ENCODE peak calls at places on chromosomes 3 and 15, in eight cellular contexts. One of them, this sample, is unnamed.
A peak's percentile ranks its signal among the peaks of the same experiment; 100 is the strongest.

GRCh38 chr15:75008249-75009017 is 13.1 kb downstream of the SCAMP5 start:
- DNase-seq in pancreas: no peak
- DNase-seq in RWPE2: no peak
- DNase-seq in cardiac muscle cell: no peak
- DNase-seq in AG04450: no peak
- DNase-seq in testis: no peak
- DNase-seq in uterus: no peak
- DNase-seq in heart left ventricle: no peak
- DNase-seq in this sample: no peak

GRCh38 chr3:59641169-59641914 is 591.5 kb upstream of the CFAP20DC start:
- DNase-seq in pancreas: peak; percentile 21
- DNase-seq in RWPE2: no peak
- DNase-seq in cardiac muscle cell: no peak
- DNase-seq in AG04450: no peak
- DNase-seq in testis: peak; percentile 59
- DNase-seq in uterus: no peak
- DNase-seq in heart left ventricle: peak; percentile 59
- DNase-seq in this sample: no peak

GRCh38 chr3:159765860-159766294 is 222.8 kb upstream of the IL12A start:
- DNase-seq in pancreas: no peak
- DNase-seq in RWPE2: no peak
- DNase-seq in cardiac muscle cell: peak; percentile 65
- DNase-seq in AG04450: no peak
- DNase-seq in testis: no peak
- DNase-seq in uterus: peak; percentile 69
- DNase-seq in heart left ventricle: peak; percentile 29
- DNase-seq in this sample: no peak

GRCh38 chr15:54776410-54776809 is 420.3 kb downstream of the RSL24D1 start:
- DNase-seq in pancreas: no peak
- DNase-seq in RWPE2: no peak
- DNase-seq in cardiac muscle cell: no peak
- DNase-seq in AG04450: no peak
- DNase-seq in testis: no peak
- DNase-seq in uterus: no peak
- DNase-seq in heart left ventricle: no peak
- DNase-seq in this sample: no peak

GRCh38 chr15:66253643-66254363 is at the start of gene MEGF11:
- DNase-seq in pancreas: peak; percentile 13
- DNase-seq in RWPE2: no peak
- DNase-seq in cardiac muscle cell: peak; percentile 57
- DNase-seq in AG04450: no peak
- DNase-seq in testis: peak; percentile 26
- DNase-seq in uterus: no peak
- DNase-seq in heart left ventricle: no peak
- DNase-seq in this sample: peak; percentile 28

GRCh38 chr3:79906106-79906505 is 138.3 kb upstream of the ROBO1 start:
- DNase-seq in pancreas: no peak
- DNase-seq in RWPE2: no peak
- DNase-seq in cardiac muscle cell: no peak
- DNase-seq in AG04450: no peak
- DNase-seq in testis: no peak
- DNase-seq in uterus: no peak
- DNase-seq in heart left ventricle: no peak
- DNase-seq in this sample: no peak

GRCh38 chr15:79339588-79340314 is 28.8 kb downstream of the TMED3 start:
- DNase-seq in pancreas: no peak
- DNase-seq in RWPE2: no peak
- DNase-seq in cardiac muscle cell: peak; percentile 53
- DNase-seq in AG04450: peak; percentile 10
- DNase-seq in testis: peak; percentile 32
- DNase-seq in uterus: no peak
- DNase-seq in heart left ventricle: no peak
- DNase-seq in this sample: peak; percentile 16

GRCh38 chr15:73740152-73741048 is 12.8 kb downstream of the INSYN1 start:
- DNase-seq in pancreas: no peak
- DNase-seq in RWPE2: no peak
- DNase-seq in cardiac muscle cell: no peak
- DNase-seq in AG04450: no peak
- DNase-seq in testis: no peak
- DNase-seq in uterus: no peak
- DNase-seq in heart left ventricle: no peak
- DNase-seq in this sample: no peak

GRCh38 chr15:65558336-65558735 is 28.1 kb downstream of the HACD3 start:
- DNase-seq in pancreas: no peak
- DNase-seq in RWPE2: no peak
- DNase-seq in cardiac muscle cell: no peak
- DNase-seq in AG04450: peak; percentile 39
- DNase-seq in testis: no peak
- DNase-seq in uterus: no peak
- DNase-seq in heart left ventricle: no peak
- DNase-seq in this sample: no peak

GRCh38 chr15:61367953-61368352 is 138.9 kb upstream of the RORA start:
- DNase-seq in pancreas: no peak
- DNase-seq in RWPE2: no peak
- DNase-seq in cardiac muscle cell: no peak
- DNase-seq in AG04450: no peak
- DNase-seq in testis: no peak
- DNase-seq in uterus: no peak
- DNase-seq in heart left ventricle: no peak
- DNase-seq in this sample: no peak

GRCh38 chr3:112740800-112741199 is 99.9 kb upstream of the CCDC80 start:
- DNase-seq in pancreas: no peak
- DNase-seq in RWPE2: no peak
- DNase-seq in cardiac muscle cell: no peak
- DNase-seq in AG04450: no peak
- DNase-seq in testis: no peak
- DNase-seq in uterus: no peak
- DNase-seq in heart left ventricle: no peak
- DNase-seq in this sample: no peak

GRCh38 chr15:52008326-52008697 is 10.7 kb upstream of the MAPK6 start:
- DNase-seq in pancreas: no peak
- DNase-seq in RWPE2: no peak
- DNase-seq in cardiac muscle cell: no peak
- DNase-seq in AG04450: no peak
- DNase-seq in testis: no peak
- DNase-seq in uterus: no peak
- DNase-seq in heart left ventricle: no peak
- DNase-seq in this sample: no peak

GRCh38 chr15:48719668-48720067 is 74.2 kb upstream of the FBN1 start:
- DNase-seq in pancreas: no peak
- DNase-seq in RWPE2: no peak
- DNase-seq in cardiac muscle cell: no peak
- DNase-seq in AG04450: no peak
- DNase-seq in testis: no peak
- DNase-seq in uterus: no peak
- DNase-seq in heart left ventricle: no peak
- DNase-seq in this sample: no peak

GRCh38 chr3:133230191-133230590 is 169.7 kb upstream of the BFSP2 start:
- DNase-seq in pancreas: peak; percentile 3
- DNase-seq in RWPE2: no peak
- DNase-seq in cardiac muscle cell: no peak
- DNase-seq in AG04450: no peak
- DNase-seq in testis: no peak
- DNase-seq in uterus: no peak
- DNase-seq in heart left ventricle: no peak
- DNase-seq in this sample: no peak

GRCh38 chr3:119937229-119937628 is 155.3 kb downstream of the NR1I2 start:
- DNase-seq in pancreas: no peak
- DNase-seq in RWPE2: no peak
- DNase-seq in cardiac muscle cell: no peak
- DNase-seq in AG04450: no peak
- DNase-seq in testis: no peak
- DNase-seq in uterus: no peak
- DNase-seq in heart left ventricle: no peak
- DNase-seq in this sample: no peak

GRCh38 chr3:149340310-149340933 is 7.0 kb upstream of the TM4SF18 start:
- DNase-seq in pancreas: peak; percentile 66
- DNase-seq in RWPE2: no peak
- DNase-seq in cardiac muscle cell: no peak
- DNase-seq in AG04450: no peak
- DNase-seq in testis: peak; percentile 35
- DNase-seq in uterus: no peak
- DNase-seq in heart left ventricle: peak; percentile 24
- DNase-seq in this sample: no peak

GRCh38 chr3:162441716-162442115 is 945.1 kb downstream of the OTOL1 start:
- DNase-seq in pancreas: no peak
- DNase-seq in RWPE2: no peak
- DNase-seq in cardiac muscle cell: no peak
- DNase-seq in AG04450: no peak
- DNase-seq in testis: no peak
- DNase-seq in uterus: no peak
- DNase-seq in heart left ventricle: no peak
- DNase-seq in this sample: no peak

GRCh38 chr3:145272684-145273083 is 888.3 kb downstream of the PLOD2 start:
- DNase-seq in pancreas: no peak
- DNase-seq in RWPE2: no peak
- DNase-seq in cardiac muscle cell: no peak
- DNase-seq in AG04450: no peak
- DNase-seq in testis: peak; percentile 34
- DNase-seq in uterus: no peak
- DNase-seq in heart left ventricle: no peak
- DNase-seq in this sample: no peak

GRCh38 chr15:93071469-93071891 is 17.5 kb downstream of the RGMA start:
- DNase-seq in pancreas: no peak
- DNase-seq in RWPE2: no peak
- DNase-seq in cardiac muscle cell: peak; percentile 26
- DNase-seq in AG04450: no peak
- DNase-seq in testis: no peak
- DNase-seq in uterus: no peak
- DNase-seq in heart left ventricle: no peak
- DNase-seq in this sample: no peak

GRCh38 chr3:49411550-49411967 is 217 bp downstream of the RHOA start:
- DNase-seq in pancreas: peak; percentile 52
- DNase-seq in RWPE2: no peak
- DNase-seq in cardiac muscle cell: no peak
- DNase-seq in AG04450: no peak
- DNase-seq in testis: peak; percentile 46
- DNase-seq in uterus: peak; percentile 41
- DNase-seq in heart left ventricle: peak; percentile 70
- DNase-seq in this sample: peak; percentile 33

GRCh38 chr15:90154861-90155626 is 46.1 kb upstream of the SEMA4B start:
- DNase-seq in pancreas: peak; percentile 84
- DNase-seq in RWPE2: no peak
- DNase-seq in cardiac muscle cell: no peak
- DNase-seq in AG04450: peak; percentile 84
- DNase-seq in testis: no peak
- DNase-seq in uterus: no peak
- DNase-seq in heart left ventricle: no peak
- DNase-seq in this sample: no peak

GRCh38 chr3:173548261-173548660 is 150.7 kb downstream of the NLGN1 start:
- DNase-seq in pancreas: no peak
- DNase-seq in RWPE2: no peak
- DNase-seq in cardiac muscle cell: no peak
- DNase-seq in AG04450: no peak
- DNase-seq in testis: no peak
- DNase-seq in uterus: no peak
- DNase-seq in heart left ventricle: no peak
- DNase-seq in this sample: no peak

GRCh38 chr3:188947401-188947982 is 224.3 kb upstream of the TPRG1 start:
- DNase-seq in pancreas: peak; percentile 87
- DNase-seq in RWPE2: peak; percentile 93
- DNase-seq in cardiac muscle cell: peak; percentile 94
- DNase-seq in AG04450: no peak
- DNase-seq in testis: peak; percentile 93
- DNase-seq in uterus: peak; percentile 91
- DNase-seq in heart left ventricle: peak; percentile 92
- DNase-seq in this sample: peak; percentile 82

DNA sequence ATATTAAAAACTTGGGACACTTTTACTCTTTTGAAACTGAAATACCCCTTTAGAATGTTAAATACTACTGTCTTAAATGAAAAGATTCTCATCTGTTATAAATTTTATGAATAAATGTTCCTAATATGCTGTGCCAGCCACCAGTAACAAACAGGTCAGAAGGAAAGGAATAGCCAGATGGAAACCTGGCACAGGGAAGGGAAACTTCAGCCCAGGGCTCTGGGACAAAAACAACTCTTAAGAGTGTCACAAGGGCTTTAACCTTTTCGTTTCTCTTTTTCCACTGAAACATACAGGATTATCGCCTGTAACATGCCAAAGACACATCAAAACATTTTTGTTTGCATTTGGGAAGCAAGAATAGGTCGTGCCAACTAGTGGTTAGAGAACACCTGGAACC is 109.0 kb upstream of the NEDD4 start:
- DNase-seq in pancreas: no peak
- DNase-seq in RWPE2: no peak
- DNase-seq in cardiac muscle cell: no peak
- DNase-seq in AG04450: no peak
- DNase-seq in testis: no peak
- DNase-seq in uterus: no peak
- DNase-seq in heart left ventricle: no peak
- DNase-seq in this sample: no peak
- H3K27ac ChIP-seq in pancreas: no peak overlapping the region
- H3K27ac ChIP-seq in RWPE2: no peak overlapping the region
- H3K27ac ChIP-seq in cardiac muscle cell: no peak overlapping the region
- H3K27ac ChIP-seq in AG04450: no peak overlapping the region
- H3K27ac ChIP-seq in testis: no peak overlapping the region
- H3K27ac ChIP-seq in uterus: no peak overlapping the region
- H3K27ac ChIP-seq in heart left ventricle: peak overlapping the region; percentile 60
- H3K27ac ChIP-seq in this sample: no peak overlapping the region

DNA sequence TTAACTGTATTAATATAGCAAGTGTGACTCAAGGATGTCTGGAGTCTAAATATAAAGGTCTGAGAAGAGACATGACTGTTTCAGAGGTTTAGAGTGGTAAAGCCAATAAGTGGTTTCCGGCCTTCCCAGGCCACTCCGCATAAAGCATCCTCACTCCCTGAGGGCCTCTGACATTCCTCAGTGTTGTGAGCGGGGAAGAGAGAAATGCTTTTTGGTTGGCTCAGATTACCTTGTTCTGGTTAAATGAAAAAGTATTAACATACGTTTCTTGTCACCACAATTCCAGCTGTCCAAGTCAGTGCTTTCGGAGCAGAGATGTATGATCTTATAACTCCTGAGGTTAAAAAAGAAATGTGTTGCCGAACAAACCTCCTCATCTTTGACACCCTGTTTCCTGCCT is 103.8 kb downstream of the RBMS3 start:
- DNase-seq in pancreas: no peak
- DNase-seq in RWPE2: no peak
- DNase-seq in cardiac muscle cell: peak; percentile 34
- DNase-seq in AG04450: no peak
- DNase-seq in testis: no peak
- DNase-seq in uterus: no peak
- DNase-seq in heart left ventricle: peak; percentile 36
- DNase-seq in this sample: no peak
- H3K4me3 ChIP-seq in pancreas: no peak overlapping the region
- H3K4me3 ChIP-seq in RWPE2: no peak overlapping the region
- H3K4me3 ChIP-seq in cardiac muscle cell: no peak overlapping the region
- H3K4me3 ChIP-seq in AG04450: no peak overlapping the region
- H3K4me3 ChIP-seq in testis: no peak overlapping the region
- H3K4me3 ChIP-seq in uterus: no peak overlapping the region
- H3K4me3 ChIP-seq in heart left ventricle: no peak overlapping the region
- H3K4me3 ChIP-seq in this sample: no peak overlapping the region

GRCh38 chr3:122975924-122976293 is 51.7 kb downstream of the SEMA5B start:
- DNase-seq in pancreas: no peak
- DNase-seq in RWPE2: no peak
- DNase-seq in cardiac muscle cell: no peak
- DNase-seq in AG04450: no peak
- DNase-seq in testis: no peak
- DNase-seq in uterus: no peak
- DNase-seq in heart left ventricle: no peak
- DNase-seq in this sample: no peak
- H3K27ac ChIP-seq in pancreas: no peak overlapping the region
- H3K27ac ChIP-seq in RWPE2: no peak overlapping the region
- H3K27ac ChIP-seq in cardiac muscle cell: no peak overlapping the region
- H3K27ac ChIP-seq in AG04450: no peak overlapping the region
- H3K27ac ChIP-seq in testis: no peak overlapping the region
- H3K27ac ChIP-seq in uterus: peak overlapping the region; percentile 78
- H3K27ac ChIP-seq in heart left ventricle: peak overlapping the region; percentile 88
- H3K27ac ChIP-seq in this sample: peak overlapping the region; percentile 83

GRCh38 chr3:32401141-32401540 is 9.5 kb downstream of the CMTM7 start:
- DNase-seq in pancreas: no peak
- DNase-seq in RWPE2: no peak
- DNase-seq in cardiac muscle cell: no peak
- DNase-seq in AG04450: no peak
- DNase-seq in testis: no peak
- DNase-seq in uterus: no peak
- DNase-seq in heart left ventricle: no peak
- DNase-seq in this sample: no peak
- H3K4me3 ChIP-seq in pancreas: peak overlapping the region; percentile 20
- H3K4me3 ChIP-seq in RWPE2: peak overlapping the region; percentile 13
- H3K4me3 ChIP-seq in cardiac muscle cell: peak overlapping the region; percentile 8
- H3K4me3 ChIP-seq in AG04450: peak overlapping the region; percentile 54
- H3K4me3 ChIP-seq in testis: peak overlapping the region; percentile 65
- H3K4me3 ChIP-seq in uterus: peak overlapping the region; percentile 23
- H3K4me3 ChIP-seq in heart left ventricle: peak overlapping the region; percentile 51
- H3K4me3 ChIP-seq in this sample: peak overlapping the region; percentile 41

This sample was measured in WERI-Rb-1.